ENCODE peak calls at places on chromosomes 5 and 9, in six cellular contexts. One of them, this sample, is unnamed.

GRCh38 chr9:75382126-75382525 is 293.8 kb downstream of the OSTF1 start:
- DNase-seq in fibroblast of mammary gland: no peak
- DNase-seq in foreskin fibroblast: no peak
- DNase-seq in endothelial cell: no peak
- DNase-seq in IMR-90: no peak
- DNase-seq in activated CD8-positive, alpha-beta T cell treated with anti-CD3 and anti-CD28 coated beads for 36 hours: no peak
- DNase-seq in this sample: no peak

GRCh38 chr9:80605129-80605528 is 1033.4 kb downstream of the TLE4 start:
- DNase-seq in fibroblast of mammary gland: peak
- DNase-seq in foreskin fibroblast: no peak
- DNase-seq in endothelial cell: no peak
- DNase-seq in IMR-90: peak
- DNase-seq in activated CD8-positive, alpha-beta T cell treated with anti-CD3 and anti-CD28 coated beads for 36 hours: no peak
- DNase-seq in this sample: no peak

GRCh38 chr5:102796014-102796413 is 40.9 kb downstream of the PAM start:
- DNase-seq in fibroblast of mammary gland: no peak
- DNase-seq in foreskin fibroblast: no peak
- DNase-seq in endothelial cell: no peak
- DNase-seq in IMR-90: no peak
- DNase-seq in activated CD8-positive, alpha-beta T cell treated with anti-CD3 and anti-CD28 coated beads for 36 hours: no peak
- DNase-seq in this sample: no peak

GRCh38 chr9:18457498-18457897 is 16.5 kb upstream of the ADAMTSL1 start:
- DNase-seq in fibroblast of mammary gland: peak
- DNase-seq in foreskin fibroblast: no peak
- DNase-seq in endothelial cell: no peak
- DNase-seq in IMR-90: peak
- DNase-seq in activated CD8-positive, alpha-beta T cell treated with anti-CD3 and anti-CD28 coated beads for 36 hours: no peak
- DNase-seq in this sample: no peak

GRCh38 chr9:109108318-109108717 is 11.4 kb downstream of the TMEM245 start:
- DNase-seq in fibroblast of mammary gland: peak
- DNase-seq in foreskin fibroblast: no peak
- DNase-seq in endothelial cell: no peak
- DNase-seq in IMR-90: peak
- DNase-seq in activated CD8-positive, alpha-beta T cell treated with anti-CD3 and anti-CD28 coated beads for 36 hours: no peak
- DNase-seq in this sample: no peak

GRCh38 chr5:155624597-155625241 is 611.2 kb downstream of the KIF4B start:
- DNase-seq in fibroblast of mammary gland: no peak
- DNase-seq in foreskin fibroblast: no peak
- DNase-seq in endothelial cell: no peak
- DNase-seq in IMR-90: no peak
- DNase-seq in activated CD8-positive, alpha-beta T cell treated with anti-CD3 and anti-CD28 coated beads for 36 hours: no peak
- DNase-seq in this sample: no peak

GRCh38 chr5:14167211-14167845 is 24.2 kb downstream of the TRIO start:
- DNase-seq in fibroblast of mammary gland: peak
- DNase-seq in foreskin fibroblast: peak
- DNase-seq in endothelial cell: no peak
- DNase-seq in IMR-90: peak
- DNase-seq in activated CD8-positive, alpha-beta T cell treated with anti-CD3 and anti-CD28 coated beads for 36 hours: no peak
- DNase-seq in this sample: no peak

GRCh38 chr5:11234501-11234911 is 473.5 kb upstream of the DAP start:
- DNase-seq in fibroblast of mammary gland: no peak
- DNase-seq in foreskin fibroblast: no peak
- DNase-seq in endothelial cell: peak
- DNase-seq in IMR-90: no peak
- DNase-seq in activated CD8-positive, alpha-beta T cell treated with anti-CD3 and anti-CD28 coated beads for 36 hours: peak
- DNase-seq in this sample: no peak

GRCh38 chr9:113298924-113299770 is 4.0 kb downstream of the RNF183 start:
- DNase-seq in fibroblast of mammary gland: no peak
- DNase-seq in foreskin fibroblast: no peak
- DNase-seq in endothelial cell: no peak
- DNase-seq in IMR-90: no peak
- DNase-seq in activated CD8-positive, alpha-beta T cell treated with anti-CD3 and anti-CD28 coated beads for 36 hours: no peak
- DNase-seq in this sample: no peak

GRCh38 chr5:100520348-100520747 is 14.8 kb upstream of the FAM174A start:
- DNase-seq in fibroblast of mammary gland: no peak
- DNase-seq in foreskin fibroblast: no peak
- DNase-seq in endothelial cell: peak
- DNase-seq in IMR-90: no peak
- DNase-seq in activated CD8-positive, alpha-beta T cell treated with anti-CD3 and anti-CD28 coated beads for 36 hours: no peak
- DNase-seq in this sample: no peak

GRCh38 chr5:71537681-71538080 is 49.5 kb upstream of the MCCC2 start:
- DNase-seq in fibroblast of mammary gland: no peak
- DNase-seq in foreskin fibroblast: no peak
- DNase-seq in endothelial cell: no peak
- DNase-seq in IMR-90: no peak
- DNase-seq in activated CD8-positive, alpha-beta T cell treated with anti-CD3 and anti-CD28 coated beads for 36 hours: no peak
- DNase-seq in this sample: no peak

GRCh38 chr5:99022250-99022649 is 93.4 kb upstream of the CHD1 start:
- DNase-seq in fibroblast of mammary gland: no peak
- DNase-seq in foreskin fibroblast: no peak
- DNase-seq in endothelial cell: no peak
- DNase-seq in IMR-90: no peak
- DNase-seq in activated CD8-positive, alpha-beta T cell treated with anti-CD3 and anti-CD28 coated beads for 36 hours: no peak
- DNase-seq in this sample: no peak

GRCh38 chr9:371349-371748 is 156.7 kb downstream of the DOCK8 start:
- DNase-seq in fibroblast of mammary gland: peak
- DNase-seq in foreskin fibroblast: no peak
- DNase-seq in endothelial cell: no peak
- DNase-seq in IMR-90: no peak
- DNase-seq in activated CD8-positive, alpha-beta T cell treated with anti-CD3 and anti-CD28 coated beads for 36 hours: no peak
- DNase-seq in this sample: no peak

GRCh38 chr5:145854651-145855258 is 18.1 kb downstream of the GRXCR2 start:
- DNase-seq in fibroblast of mammary gland: peak
- DNase-seq in foreskin fibroblast: peak
- DNase-seq in endothelial cell: no peak
- DNase-seq in IMR-90: peak
- DNase-seq in activated CD8-positive, alpha-beta T cell treated with anti-CD3 and anti-CD28 coated beads for 36 hours: no peak
- DNase-seq in this sample: no peak

GRCh38 chr9:87122947-87123685 is 175.8 kb upstream of the GAS1 start:
- DNase-seq in fibroblast of mammary gland: peak
- DNase-seq in foreskin fibroblast: peak
- DNase-seq in endothelial cell: no peak
- DNase-seq in IMR-90: peak
- DNase-seq in activated CD8-positive, alpha-beta T cell treated with anti-CD3 and anti-CD28 coated beads for 36 hours: peak
- DNase-seq in this sample: no peak

GRCh38 chr5:134275822-134276221 is 49.9 kb upstream of the PPP2CA start:
- DNase-seq in fibroblast of mammary gland: no peak
- DNase-seq in foreskin fibroblast: no peak
- DNase-seq in endothelial cell: no peak
- DNase-seq in IMR-90: peak
- DNase-seq in activated CD8-positive, alpha-beta T cell treated with anti-CD3 and anti-CD28 coated beads for 36 hours: no peak
- DNase-seq in this sample: peak

GRCh38 chr9:23582836-23583235 is 243.2 kb downstream of the ELAVL2 start:
- DNase-seq in fibroblast of mammary gland: no peak
- DNase-seq in foreskin fibroblast: no peak
- DNase-seq in endothelial cell: no peak
- DNase-seq in IMR-90: no peak
- DNase-seq in activated CD8-positive, alpha-beta T cell treated with anti-CD3 and anti-CD28 coated beads for 36 hours: no peak
- DNase-seq in this sample: no peak

GRCh38 chr9:88605500-88606172 is 70.7 kb downstream of the NXNL2 start:
- DNase-seq in fibroblast of mammary gland: peak
- DNase-seq in foreskin fibroblast: peak
- DNase-seq in endothelial cell: no peak
- DNase-seq in IMR-90: peak
- DNase-seq in activated CD8-positive, alpha-beta T cell treated with anti-CD3 and anti-CD28 coated beads for 36 hours: no peak
- DNase-seq in this sample: no peak

GRCh38 chr9:121463026-121463827 is 36.4 kb downstream of the GGTA1 start:
- DNase-seq in fibroblast of mammary gland: peak
- DNase-seq in foreskin fibroblast: no peak
- DNase-seq in endothelial cell: peak
- DNase-seq in IMR-90: peak
- DNase-seq in activated CD8-positive, alpha-beta T cell treated with anti-CD3 and anti-CD28 coated beads for 36 hours: peak
- DNase-seq in this sample: peak

GRCh38 chr5:173236531-173237501 is 1.8 kb upstream of the NKX2-5 start:
- DNase-seq in fibroblast of mammary gland: no peak
- DNase-seq in foreskin fibroblast: no peak
- DNase-seq in endothelial cell: no peak
- DNase-seq in IMR-90: no peak
- DNase-seq in activated CD8-positive, alpha-beta T cell treated with anti-CD3 and anti-CD28 coated beads for 36 hours: peak
- DNase-seq in this sample: no peak

GRCh38 chr9:130847306-130848217 is 12.5 kb downstream of the ABL1 start:
- DNase-seq in fibroblast of mammary gland: peak
- DNase-seq in foreskin fibroblast: peak
- DNase-seq in endothelial cell: peak
- DNase-seq in IMR-90: peak
- DNase-seq in activated CD8-positive, alpha-beta T cell treated with anti-CD3 and anti-CD28 coated beads for 36 hours: no peak
- DNase-seq in this sample: no peak

GRCh38 chr5:7897014-7897600 is 28.2 kb downstream of the MTRR start:
- DNase-seq in fibroblast of mammary gland: peak
- DNase-seq in foreskin fibroblast: peak
- DNase-seq in endothelial cell: peak
- DNase-seq in IMR-90: peak
- DNase-seq in activated CD8-positive, alpha-beta T cell treated with anti-CD3 and anti-CD28 coated beads for 36 hours: peak
- DNase-seq in this sample: no peak

GRCh38 chr9:83267741-83268140 is 204.8 kb upstream of the RASEF start:
- DNase-seq in fibroblast of mammary gland: no peak
- DNase-seq in foreskin fibroblast: no peak
- DNase-seq in endothelial cell: no peak
- DNase-seq in IMR-90: no peak
- DNase-seq in activated CD8-positive, alpha-beta T cell treated with anti-CD3 and anti-CD28 coated beads for 36 hours: no peak
- DNase-seq in this sample: no peak

GRCh38 chr5:95924720-95925119 is 36.9 kb downstream of the ELL2 start:
- DNase-seq in fibroblast of mammary gland: no peak
- DNase-seq in foreskin fibroblast: peak
- DNase-seq in endothelial cell: no peak
- DNase-seq in IMR-90: peak
- DNase-seq in activated CD8-positive, alpha-beta T cell treated with anti-CD3 and anti-CD28 coated beads for 36 hours: no peak
- DNase-seq in this sample: no peak

GRCh38 chr9:76996700-76997099 is 22.8 kb upstream of the FOXB2 start:
- DNase-seq in fibroblast of mammary gland: peak
- DNase-seq in foreskin fibroblast: no peak
- DNase-seq in endothelial cell: peak
- DNase-seq in IMR-90: peak
- DNase-seq in activated CD8-positive, alpha-beta T cell treated with anti-CD3 and anti-CD28 coated beads for 36 hours: peak
- DNase-seq in this sample: peak

DNA sequence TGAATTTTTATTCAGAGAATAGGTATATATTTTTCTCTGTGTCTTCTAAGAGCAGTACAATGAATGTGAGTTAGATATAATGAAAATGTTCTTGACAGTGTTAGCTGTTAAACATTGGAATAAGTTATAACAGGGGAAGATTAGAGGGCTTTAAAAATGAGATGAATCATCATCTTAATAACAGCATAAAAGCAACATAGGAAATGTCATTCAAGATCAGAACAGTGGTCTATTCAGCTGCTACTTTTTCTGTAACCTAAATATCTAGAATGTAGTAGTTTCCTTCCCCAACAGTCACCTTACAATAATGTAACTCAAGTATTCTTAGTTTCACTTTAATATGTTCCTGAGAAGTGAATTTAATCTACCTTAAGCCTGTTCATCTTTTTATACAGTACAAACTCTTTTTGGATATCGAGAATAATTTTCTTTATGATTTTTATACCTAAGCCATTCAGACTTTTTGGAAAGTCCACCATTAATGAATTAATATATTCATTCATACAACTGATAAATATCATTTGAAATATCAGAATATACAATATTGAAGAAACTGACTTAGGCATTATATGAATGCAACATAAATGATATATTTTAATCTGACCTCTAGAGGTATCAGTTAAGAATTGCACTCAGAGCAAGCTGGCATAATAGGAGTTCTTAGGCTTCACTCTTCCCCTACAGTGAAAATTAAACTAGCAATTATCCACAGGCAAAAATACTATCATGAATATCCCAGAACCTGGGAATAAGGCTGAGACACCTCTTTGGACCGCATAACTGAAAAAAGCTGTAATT is 66.1 kb upstream of the EDIL3 start:
- DNase-seq in fibroblast of mammary gland: peak
- DNase-seq in foreskin fibroblast: no peak
- DNase-seq in endothelial cell: no peak
- DNase-seq in IMR-90: peak
- DNase-seq in activated CD8-positive, alpha-beta T cell treated with anti-CD3 and anti-CD28 coated beads for 36 hours: no peak
- DNase-seq in this sample: no peak
- TF ChIP-seq CTCF in fibroblast of mammary gland: peak
- TF ChIP-seq CTCF in foreskin fibroblast: peak
- TF ChIP-seq CTCF in endothelial cell: peak
- TF ChIP-seq CTCF in IMR-90: peak
- TF ChIP-seq CTCF in activated CD8-positive, alpha-beta T cell treated with anti-CD3 and anti-CD28 coated beads for 36 hours: peak
- TF ChIP-seq CTCF in this sample: no peak

GRCh38 chr5:218457-219289 is 553 bp downstream of the SDHA start:
- DNase-seq in fibroblast of mammary gland: no peak
- DNase-seq in foreskin fibroblast: no peak
- DNase-seq in endothelial cell: peak
- DNase-seq in IMR-90: peak
- DNase-seq in activated CD8-positive, alpha-beta T cell treated with anti-CD3 and anti-CD28 coated beads for 36 hours: peak
- DNase-seq in this sample: peak
- TF ChIP-seq CTCF in fibroblast of mammary gland: no peak
- TF ChIP-seq CTCF in foreskin fibroblast: no peak
- TF ChIP-seq CTCF in endothelial cell: no peak
- TF ChIP-seq CTCF in IMR-90: no peak
- TF ChIP-seq CTCF in activated CD8-positive, alpha-beta T cell treated with anti-CD3 and anti-CD28 coated beads for 36 hours: no peak
- TF ChIP-seq CTCF in this sample: no peak

GRCh38 chr5:150256416-150257064 is 33.0 kb downstream of the CAMK2A start:
- DNase-seq in fibroblast of mammary gland: no peak
- DNase-seq in foreskin fibroblast: no peak
- DNase-seq in endothelial cell: peak
- DNase-seq in IMR-90: no peak
- DNase-seq in activated CD8-positive, alpha-beta T cell treated with anti-CD3 and anti-CD28 coated beads for 36 hours: no peak
- DNase-seq in this sample: no peak

GRCh38 chr5:150257424-150257823 is 32.1 kb downstream of the CAMK2A start:
- DNase-seq in fibroblast of mammary gland: no peak
- DNase-seq in foreskin fibroblast: no peak
- DNase-seq in endothelial cell: no peak
- DNase-seq in IMR-90: no peak
- DNase-seq in activated CD8-positive, alpha-beta T cell treated with anti-CD3 and anti-CD28 coated beads for 36 hours: no peak
- DNase-seq in this sample: no peak

GRCh38 chr5:150261231-150261630 is 28.3 kb downstream of the CAMK2A start:
- DNase-seq in fibroblast of mammary gland: peak
- DNase-seq in foreskin fibroblast: peak
- DNase-seq in endothelial cell: no peak
- DNase-seq in IMR-90: peak
- DNase-seq in activated CD8-positive, alpha-beta T cell treated with anti-CD3 and anti-CD28 coated beads for 36 hours: no peak
- DNase-seq in this sample: no peak

GRCh38 chr5:150255659-150256415 is 33.7 kb downstream of the CAMK2A start:
- DNase-seq in fibroblast of mammary gland: no peak
- DNase-seq in foreskin fibroblast: no peak
- DNase-seq in endothelial cell: peak
- DNase-seq in IMR-90: peak
- DNase-seq in activated CD8-positive, alpha-beta T cell treated with anti-CD3 and anti-CD28 coated beads for 36 hours: no peak
- DNase-seq in this sample: no peak

DNA sequence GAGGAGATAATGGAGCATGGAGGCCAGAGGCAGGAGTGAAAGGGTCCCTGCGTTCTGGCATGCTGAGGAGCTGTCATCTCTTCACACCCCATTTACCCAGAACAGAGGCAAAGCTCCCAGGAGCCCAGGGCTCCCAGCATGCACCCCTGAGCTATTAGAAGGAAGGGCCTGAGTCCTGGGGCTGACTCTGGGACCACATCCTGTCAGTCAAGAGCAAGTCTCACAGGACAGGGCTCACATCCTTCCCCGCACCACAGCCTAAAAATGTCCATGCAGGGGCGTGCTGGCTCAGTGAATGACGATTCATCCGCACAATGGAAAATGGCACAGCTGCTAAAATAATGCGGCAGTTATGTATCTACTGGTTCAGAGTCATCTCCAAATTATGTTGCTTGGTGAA is 31.4 kb downstream of the CAMK2A start:
- DNase-seq in fibroblast of mammary gland: no peak
- DNase-seq in foreskin fibroblast: no peak
- DNase-seq in endothelial cell: no peak
- DNase-seq in IMR-90: peak
- DNase-seq in activated CD8-positive, alpha-beta T cell treated with anti-CD3 and anti-CD28 coated beads for 36 hours: peak
- DNase-seq in this sample: peak
- TF ChIP-seq CTCF in fibroblast of mammary gland: no peak
- TF ChIP-seq CTCF in foreskin fibroblast: no peak
- TF ChIP-seq CTCF in endothelial cell: no peak
- TF ChIP-seq CTCF in IMR-90: no peak
- TF ChIP-seq CTCF in activated CD8-positive, alpha-beta T cell treated with anti-CD3 and anti-CD28 coated beads for 36 hours: no peak
- TF ChIP-seq CTCF in this sample: peak

GRCh38 chr5:160508780-160509361 is 87.2 kb downstream of the PTTG1 start:
- DNase-seq in fibroblast of mammary gland: peak
- DNase-seq in foreskin fibroblast: peak
- DNase-seq in endothelial cell: peak
- DNase-seq in IMR-90: peak
- DNase-seq in activated CD8-positive, alpha-beta T cell treated with anti-CD3 and anti-CD28 coated beads for 36 hours: peak
- DNase-seq in this sample: peak
- TF ChIP-seq CTCF in fibroblast of mammary gland: peak
- TF ChIP-seq CTCF in foreskin fibroblast: peak
- TF ChIP-seq CTCF in endothelial cell: peak
- TF ChIP-seq CTCF in IMR-90: peak
- TF ChIP-seq CTCF in activated CD8-positive, alpha-beta T cell treated with anti-CD3 and anti-CD28 coated beads for 36 hours: peak
- TF ChIP-seq CTCF in this sample: peak